ENCODE peak calls at places on chromosome 14, in four cellular contexts. Z is KBM-7, E is thyroid gland, D is sciatic nerve. F is an unnamed sample.

GRCh38 chr14:71931492-71932228 is 569 bp upstream of the RGS6 start:
- DNase-seq in D (peak), E (no peak), Z (no peak), F (no peak)

GRCh38 chr14:22251090-22251489 is 337.9 kb downstream of the DAD1 start:
- DNase-seq in E (no peak), D (no peak), Z (no peak), F (no peak)

GRCh38 chr14:103563089-103563620 is 395 bp downstream of the COA8 start:
- DNase-seq in E (peak), D (no peak), Z (no peak), F (no peak)

GRCh38 chr14:91261115-91261514 is 16.6 kb upstream of the GPR68 start:
- DNase-seq in D (no peak), E (no peak), Z (no peak), F (no peak)

GRCh38 chr14:75291331-75291730 is 12.7 kb downstream of the FOS start:
- DNase-seq in E (no peak), Z (no peak), D (peak), F (no peak)

GRCh38 chr14:31441273-31442110 is 15.8 kb downstream of the DTD2 start:
- DNase-seq in D (no peak), E (no peak), Z (no peak), F (no peak)

GRCh38 chr14:104642540-104642868 is 37.9 kb upstream of the TMEM179 start:
- DNase-seq in D (no peak), Z (no peak), E (no peak), F (no peak)

GRCh38 chr14:54562334-54562733 is 4.6 kb upstream of the SAMD4A start:
- DNase-seq in E (no peak), D (no peak), Z (no peak), F (no peak)

GRCh38 chr14:87888136-87888999 is 104.6 kb downstream of the GALC start:
- DNase-seq in Z (peak), E (peak), D (peak), F (peak)

GRCh38 chr14:103736546-103737431 is 21.2 kb downstream of the ZFYVE21 start:
- DNase-seq in E (peak), D (peak), Z (no peak), F (no peak)

GRCh38 chr14:76953196-76953945 is 75.1 kb downstream of the IRF2BPL start:
- DNase-seq in Z (peak), E (peak), D (peak), F (no peak)

GRCh38 chr14:71576472-71576871 is 355.8 kb upstream of the RGS6 start:
- DNase-seq in E (no peak), Z (no peak), D (no peak), F (no peak)

GRCh38 chr14:59583755-59584154 is 7.1 kb upstream of the CCDC175 start:
- DNase-seq in E (no peak), Z (peak), D (no peak), F (no peak)

GRCh38 chr14:104745431-104745830 is 7.5 kb upstream of the SIVA1 start:
- DNase-seq in E (no peak), D (no peak), Z (no peak), F (no peak)

GRCh38 chr14:88590173-88590572 is 27.3 kb downstream of the ZC3H14 start:
- DNase-seq in D (no peak), E (no peak), Z (no peak), F (no peak)

GRCh38 chr14:32078794-32079663 is 1.9 kb downstream of the ARHGAP5 start:
- DNase-seq in D (no peak), E (no peak), Z (no peak), F (no peak)

GRCh38 chr14:34328178-34328577 is 133.9 kb downstream of the SPTSSA start:
- DNase-seq in D (no peak), E (no peak), Z (no peak), F (no peak)

GRCh38 chr14:105926415-105927093 is 400.2 kb downstream of the TMEM121 start:
- DNase-seq in D (peak), Z (no peak), E (no peak), F (no peak)

GRCh38 chr14:104102282-104102914 is 16.9 kb downstream of the ASPG start:
- DNase-seq in E (no peak), Z (no peak), D (no peak), F (no peak)

GRCh38 chr14:39365354-39365753 is 66.9 kb downstream of the FBXO33 start:
- DNase-seq in E (no peak), Z (no peak), D (no peak), F (no peak)

GRCh38 chr14:22388669-22389625 is 200.1 kb downstream of the DAD1 start:
- DNase-seq in E (no peak), Z (no peak), D (no peak), F (no peak)

GRCh38 chr14:77375164-77375950 is 1.5 kb downstream of the TMED8 start:
- DNase-seq in E (no peak), Z (peak), D (no peak), F (no peak)

GRCh38 chr14:26199599-26200370 is 398.0 kb downstream of the NOVA1 start:
- DNase-seq in D (no peak), Z (peak), E (no peak), F (no peak)

GRCh38 chr14:90510208-90510607 is 113.4 kb downstream of the CALM1 start:
- DNase-seq in Z (no peak), D (no peak), E (peak), F (no peak)

GRCh38 chr14:68512088-68512487 is 280.8 kb downstream of the ZFP36L1 start:
- DNase-seq in Z (no peak), E (no peak), D (peak), F (no peak)

GRCh38 chr14:23327947-23328744 is 6.9 kb downstream of the PABPN1 start:
- DNase-seq in D (peak), E (peak), Z (peak), F (peak)

GRCh38 chr14:99260652-99261551 is 11.1 kb downstream of the BCL11B start:
- DNase-seq in D (no peak), Z (no peak), E (no peak), F (no peak)

GRCh38 chr14:86513564-86513963 is 983.6 kb downstream of the FLRT2 start:
- DNase-seq in Z (no peak), E (no peak), D (no peak), F (no peak)

GRCh38 chr14:41865894-41866293 is 259.2 kb downstream of the LRFN5 start:
- DNase-seq in E (no peak), Z (no peak), D (no peak), F (no peak)

GRCh38 chr14:71415404-71415690 is 508.1 kb downstream of the PCNX1 start:
- DNase-seq in E (peak), D (no peak), Z (no peak), F (no peak)

F was measured in NCI-H1048.